ENCODE peak calls at places on chromosomes 5 and 9, in four cellular contexts. M is body of pancreas, X is aorta, S is cardiac muscle cell. A is an unnamed sample.

GRCh38 chr9:30723656-30724055 is 1660.8 kb upstream of the ACO1 start:
- DNase-seq in M (no peak), X (no peak), S (no peak), A (no peak)

GRCh38 chr5:158303261-158303660 is 444.3 kb upstream of the CLINT1 start:
- DNase-seq in M (no peak), X (no peak), S (peak; percentile 19), A (no peak)

GRCh38 chr9:126411225-126411947 is 84.8 kb downstream of the MVB12B start:
- DNase-seq in M (no peak), X (no peak), S (no peak), A (no peak)

GRCh38 chr5:4906821-4907220 is 233.3 kb upstream of the ADAMTS16 start:
- DNase-seq in M (no peak), X (no peak), S (no peak), A (no peak)

GRCh38 chr9:77161966-77162365 is 15.4 kb upstream of the VPS13A start:
- DNase-seq in M (no peak), X (no peak), S (peak; percentile 31), A (no peak)

GRCh38 chr5:121630402-121630801 is 221.3 kb upstream of the FTMT start:
- DNase-seq in M (no peak), X (no peak), S (peak; percentile 19), A (no peak)

GRCh38 chr5:1330146-1330846 is 14.6 kb downstream of the CLPTM1L start:
- DNase-seq in M (peak; percentile 43), X (no peak), S (no peak), A (no peak)

GRCh38 chr5:152246401-152246800 is 158.7 kb downstream of the NMUR2 start:
- DNase-seq in M (no peak), X (no peak), S (peak; percentile 11), A (no peak)

GRCh38 chr9:111039203-111039907 is 1.1 kb upstream of the LPAR1 start:
- DNase-seq in M (peak; percentile 46), X (no peak), S (no peak), A (no peak)

GRCh38 chr9:99285965-99286364 is 63.9 kb downstream of the SEC61B start:
- DNase-seq in M (no peak), X (no peak), S (no peak), A (no peak)

GRCh38 chr5:54018438-54018837 is 291.9 kb downstream of the ARL15 start:
- DNase-seq in M (no peak), X (no peak), S (no peak), A (no peak)

DNA sequence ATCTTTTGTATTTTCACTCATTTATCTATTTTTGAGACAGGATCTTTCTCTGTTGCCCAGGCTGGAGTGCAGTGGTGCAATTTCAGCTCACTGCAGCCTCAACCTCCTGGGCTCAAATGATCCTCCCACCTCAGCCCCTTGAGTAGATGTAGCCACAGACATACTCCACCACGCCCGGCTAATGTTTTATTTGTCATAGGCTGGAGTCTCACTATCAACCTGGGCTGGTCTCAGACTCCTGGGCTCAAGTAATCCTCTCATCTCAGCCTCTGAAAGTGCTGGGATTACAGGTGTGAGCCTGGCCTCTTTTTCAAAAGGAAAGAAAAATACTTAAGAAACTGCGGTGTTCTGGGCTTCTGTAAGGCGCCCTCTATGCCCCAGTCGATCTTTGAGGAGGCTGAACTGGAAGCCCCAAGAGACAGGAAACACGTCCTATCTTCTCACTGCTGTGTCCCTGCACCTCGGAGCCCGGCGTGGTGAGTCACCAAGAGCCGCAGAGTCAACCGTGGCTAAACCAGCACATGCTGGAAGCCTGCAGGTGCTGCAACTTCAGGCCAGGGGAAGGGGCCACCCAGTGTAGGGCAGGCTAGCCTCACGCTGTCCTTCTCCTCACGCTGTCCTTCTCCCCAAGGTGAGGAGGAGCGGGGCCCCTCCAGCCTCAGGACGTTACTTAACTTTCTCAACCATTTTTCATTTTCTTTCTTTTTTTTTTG is 15.2 kb upstream of the LHX3 start:
- DNase-seq in M (no peak), X (no peak), S (peak; percentile 41), A (no peak)
- H3K4me1 ChIP-seq in M (no peaks in the 10 kb centered on the region), X (no peaks in the 10 kb centered on the region), S (no peaks in the 10 kb centered on the region), A (peaks cover 7% of the 10 kb centered on the region)

DNA sequence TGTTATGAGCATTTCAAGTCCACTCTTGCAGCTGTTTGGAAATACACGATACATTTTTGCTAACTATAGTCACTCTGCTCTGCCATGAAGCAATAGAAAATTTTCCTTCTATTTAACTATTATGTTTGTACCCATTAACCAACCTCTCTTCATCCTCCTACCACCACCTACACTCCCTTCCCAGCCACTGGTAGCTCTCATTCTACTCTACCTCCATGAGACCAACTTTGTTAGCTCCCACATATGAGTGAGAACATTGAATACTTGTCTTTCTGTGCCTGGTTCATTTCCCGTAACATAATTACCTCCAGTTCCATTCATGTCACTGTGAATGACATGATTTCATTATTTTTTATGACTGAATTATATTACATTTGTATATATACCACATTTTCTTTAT is 505.9 kb upstream of the CCNG1 start:
- DNase-seq in M (no peak), X (no peak), S (no peak), A (no peak)
- H3K9me3 ChIP-seq in M (no peaks in the 10 kb centered on the region), X (peaks cover 8% of the 10 kb centered on the region), S (no peaks in the 10 kb centered on the region), A (no peaks in the 10 kb centered on the region)

DNA sequence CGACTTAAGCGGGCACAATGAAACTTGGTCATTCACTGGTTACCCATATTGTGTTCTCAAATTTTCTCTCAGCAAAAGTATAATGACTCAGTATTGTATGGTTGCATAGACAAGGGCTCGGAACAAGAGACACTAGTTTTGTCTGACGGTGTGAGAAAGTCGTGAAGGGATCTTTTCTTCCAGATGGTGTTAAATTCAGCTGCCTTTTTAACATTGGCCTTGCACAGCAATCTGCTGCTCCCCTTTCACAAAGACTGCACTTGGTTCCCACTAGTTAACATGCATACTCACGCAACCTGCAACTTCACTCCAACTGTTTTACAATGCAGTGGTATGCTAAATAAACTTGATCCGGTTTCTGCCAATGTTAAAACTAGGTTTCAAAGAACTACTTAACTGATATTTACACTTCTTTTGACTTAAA is 219.2 kb downstream of the MEF2C start:
- DNase-seq in M (no peak), X (no peak), S (no peak), A (no peak)
- H3K4me1 ChIP-seq in M (peaks cover 26% of the 10 kb centered on the region), X (no peaks in the 10 kb centered on the region), S (peaks cover 3% of the 10 kb centered on the region), A (peaks cover 13% of the 10 kb centered on the region)

DNA sequence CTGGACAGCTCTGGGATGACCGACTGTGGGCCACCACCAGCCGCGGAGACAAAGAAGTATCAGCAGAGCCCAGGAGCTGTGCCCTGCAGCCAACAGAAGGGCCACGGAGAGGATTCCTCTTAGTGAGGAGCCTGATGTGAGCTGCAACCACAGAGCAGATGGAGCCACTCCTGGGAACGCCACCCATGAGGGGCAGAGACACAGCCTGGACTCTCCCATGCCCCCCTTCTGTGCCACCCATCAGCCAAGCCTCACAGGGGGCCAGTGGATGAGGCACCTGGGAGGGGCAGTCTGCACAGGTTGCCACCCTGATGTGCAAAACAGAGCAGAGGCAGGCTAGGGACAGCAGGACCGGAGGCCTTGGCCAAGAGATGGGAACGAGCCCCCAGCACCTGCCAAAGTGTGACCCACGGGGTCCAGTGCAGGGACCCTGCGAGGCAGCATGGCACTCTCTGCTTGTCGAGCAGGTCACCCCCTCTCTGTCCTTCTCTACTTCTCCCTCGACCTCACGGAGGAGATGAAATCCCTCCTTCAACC is 380.7 kb upstream of the IRX1 start:
- DNase-seq in M (no peak), X (no peak), S (no peak), A (no peak)
- H3K9me3 ChIP-seq in M (no peaks in the 10 kb centered on the region), X (no peaks in the 10 kb centered on the region), S (no peaks in the 10 kb centered on the region), A (no peaks in the 10 kb centered on the region)

GRCh38 chr5:171314728-171315385 is 5.8 kb downstream of the TLX3 start:
- DNase-seq in M (peak; percentile 42), X (peak; percentile 54), S (peak; percentile 47), A (no peak)

GRCh38 chr5:171317225-171317624 is 8.2 kb downstream of the TLX3 start:
- DNase-seq in M (peak; percentile 32), X (no peak), S (no peak), A (no peak)

GRCh38 chr5:171315925-171316257 is 6.8 kb downstream of the TLX3 start:
- DNase-seq in M (no peak), X (no peak), S (no peak), A (no peak)

GRCh38 chr5:171316258-171317121 is 7.4 kb downstream of the TLX3 start:
- DNase-seq in M (peak; percentile 42), X (no peak), S (no peak), A (no peak)

DNA sequence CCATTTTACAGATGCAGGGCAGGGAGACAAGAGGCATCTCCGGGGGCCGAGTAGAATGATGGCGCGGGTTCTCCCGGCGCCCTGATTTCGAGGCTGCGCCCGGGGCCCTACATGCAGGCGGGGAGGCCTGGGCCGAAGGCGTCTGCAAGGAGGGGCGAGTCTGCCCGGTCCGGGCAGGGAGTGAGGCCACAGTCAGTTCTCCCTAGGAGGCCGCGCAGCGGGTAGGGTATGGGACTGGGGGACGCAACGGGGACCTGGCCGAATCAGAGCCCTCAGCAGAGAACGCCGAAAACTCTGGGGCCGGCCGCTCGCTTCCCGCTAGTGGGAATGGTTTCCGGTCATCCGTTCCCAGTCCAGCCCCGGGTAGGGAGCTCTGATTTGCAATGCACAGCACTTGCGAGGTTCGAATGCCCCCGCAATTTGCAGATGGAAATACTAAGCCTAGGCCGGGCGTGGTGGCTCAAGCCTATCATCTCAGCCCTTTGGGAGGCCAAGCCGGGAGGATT is 6.4 kb downstream of the TLX3 start:
- DNase-seq in M (no peak), X (no peak), S (no peak), A (no peak)
- H3K4me1 ChIP-seq in M (peaks cover 53% of the 10 kb centered on the region), X (no peaks in the 10 kb centered on the region), S (peaks cover 5% of the 10 kb centered on the region), A (peaks cover 18% of the 10 kb centered on the region)

GRCh38 chr9:21848615-21849014 is 46.2 kb downstream of the MTAP start:
- DNase-seq in M (no peak), X (no peak), S (no peak), A (no peak)
- H3K9me3 ChIP-seq in M (no peaks in the 10 kb centered on the region), X (peaks cover 5% of the 10 kb centered on the region), S (no peaks in the 10 kb centered on the region), A (peaks cover 4% of the 10 kb centered on the region)

DNA sequence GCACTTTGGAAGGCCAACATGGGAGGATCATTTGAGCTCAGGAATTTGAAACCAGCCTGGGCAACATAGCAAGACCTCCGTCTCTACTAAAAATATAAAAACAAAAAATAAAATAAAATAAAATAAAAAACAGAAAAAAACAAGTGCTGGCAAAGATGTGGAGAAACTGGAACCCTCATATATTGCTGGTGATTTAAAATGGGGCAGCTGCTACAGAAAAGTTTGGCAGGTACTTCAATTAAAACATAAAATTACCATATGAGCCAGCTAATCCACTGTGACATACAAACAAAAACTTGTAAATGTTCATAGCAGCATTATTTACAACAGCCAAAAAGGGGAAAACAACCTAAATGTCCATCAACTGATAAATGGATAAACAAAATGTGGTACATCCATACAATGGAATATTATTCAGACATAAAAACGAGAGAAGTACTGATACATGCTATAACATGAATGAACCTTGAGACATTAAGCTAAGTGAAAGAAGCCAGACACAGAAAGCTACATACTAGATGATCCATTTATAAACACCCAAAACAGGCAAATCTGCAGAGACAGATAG is 42.7 kb downstream of the PFDN1 start:
- DNase-seq in M (no peak), X (no peak), S (no peak), A (no peak)
- H3K4me1 ChIP-seq in M (peaks cover 22% of the 10 kb centered on the region), X (peaks cover 2% of the 10 kb centered on the region), S (peaks cover 17% of the 10 kb centered on the region), A (peaks cover 13% of the 10 kb centered on the region)

GRCh38 chr5:118705931-118706330 is 282.4 kb downstream of the DTWD2 start:
- DNase-seq in M (no peak), X (no peak), S (no peak), A (no peak)

GRCh38 chr5:118711727-118712126 is 276.6 kb downstream of the DTWD2 start:
- DNase-seq in M (no peak), X (no peak), S (no peak), A (no peak)
- H3K9me3 ChIP-seq in M (no peaks in the 10 kb centered on the region), X (peaks cover 2% of the 10 kb centered on the region), S (no peaks in the 10 kb centered on the region), A (no peaks in the 10 kb centered on the region)

A was measured in effector memory CD4-positive, alpha-beta T cell.